ENCODE peak calls at places on chromosome 2, in seven cellular contexts. Z, K, M, G, P, O and W are unnamed samples. For H3K27me3 and H3K4me1, the result is how much of the 10 kb centered on the place peaks cover.

GRCh38 chr2:25297738-25298137 is 44.0 kb downstream of the DNMT3A start:
- DNase-seq in O (no peak), K (no peak), P (no peak), G (no peak), Z (no peak), M (no peak), W (no peak)

GRCh38 chr2:18991177-18992168 is 366.9 kb downstream of the OSR1 start:
- DNase-seq in P (peak), Z (peak), O (no peak), G (no peak), K (peak), M (no peak), W (peak)

GRCh38 chr2:113127646-113128385 is 418 bp downstream of the IL1RN start:
- DNase-seq in Z (no peak), P (no peak), K (no peak), M (no peak), O (no peak), G (no peak), W (no peak)

GRCh38 chr2:63058742-63059433 is 8.3 kb downstream of the OTX1 start:
- DNase-seq in G (no peak), M (no peak), Z (no peak), O (no peak), P (no peak), K (peak), W (no peak)

GRCh38 chr2:210913461-210913860 is 357.1 kb downstream of the CPS1 start:
- DNase-seq in K (no peak), M (no peak), Z (no peak), P (no peak), G (no peak), O (no peak), W (no peak)

GRCh38 chr2:62293490-62294212 is 97.7 kb downstream of the B3GNT2 start:
- DNase-seq in M (no peak), Z (peak), K (peak), P (no peak), O (no peak), G (no peak), W (peak)

GRCh38 chr2:196435189-196435588 is 204.3 kb upstream of the CCDC150 start:
- DNase-seq in Z (no peak), M (no peak), O (no peak), P (peak), K (no peak), G (no peak), W (no peak)

GRCh38 chr2:33421820-33422219 is 54.6 kb upstream of the RASGRP3 start:
- DNase-seq in M (no peak), Z (no peak), G (no peak), O (no peak), K (no peak), P (no peak), W (no peak)

GRCh38 chr2:205321240-205321639 is 361.1 kb upstream of the NRP2 start:
- DNase-seq in K (no peak), M (no peak), Z (no peak), P (peak), G (no peak), O (no peak), W (no peak)

GRCh38 chr2:72995420-72996151 is 75.9 kb downstream of the SFXN5 start:
- DNase-seq in G (peak), Z (no peak), K (no peak), M (no peak), O (no peak), P (no peak), W (no peak)

GRCh38 chr2:148853458-148853857 is 21.6 kb upstream of the KIF5C start:
- DNase-seq in P (no peak), K (no peak), M (no peak), Z (no peak), O (no peak), G (no peak), W (no peak)

GRCh38 chr2:43266692-43267091 is 40.3 kb upstream of the ZFP36L2 start:
- DNase-seq in G (no peak), Z (peak), P (peak), M (no peak), K (peak), O (no peak), W (no peak)

GRCh38 chr2:53347219-53347618 is 420.4 kb upstream of the CHAC2 start:
- DNase-seq in Z (no peak), O (no peak), P (no peak), G (no peak), M (no peak), K (no peak), W (no peak)

GRCh38 chr2:100580474-100581264 is 17.9 kb downstream of the PDCL3 start:
- DNase-seq in Z (no peak), G (peak), M (no peak), O (no peak), P (no peak), K (no peak), W (no peak)

GRCh38 chr2:195820867-195821565 is 164.0 kb downstream of the SLC39A10 start:
- DNase-seq in O (no peak), M (no peak), Z (no peak), K (no peak), P (peak), G (no peak), W (no peak)

GRCh38 chr2:120914839-120915521 is 179.3 kb downstream of the GLI2 start:
- DNase-seq in O (peak), G (no peak), P (peak), Z (peak), M (no peak), K (peak), W (peak)

GRCh38 chr2:220432645-220433044 is 805.2 kb downstream of the SLC4A3 start:
- DNase-seq in P (no peak), O (no peak), M (no peak), Z (no peak), K (no peak), G (no peak), W (no peak)

GRCh38 chr2:210955591-210955990 is 399.2 kb downstream of the CPS1 start:
- DNase-seq in O (no peak), M (peak), G (no peak), P (peak), K (no peak), Z (no peak), W (no peak)

GRCh38 chr2:78351208-78351607 is 674.3 kb upstream of the REG3G start:
- DNase-seq in P (no peak), G (no peak), K (no peak), O (no peak), Z (no peak), M (no peak), W (no peak)

GRCh38 chr2:216090369-216090786 is 8.7 kb downstream of the TMEM169 start:
- DNase-seq in Z (no peak), M (no peak), G (no peak), K (no peak), O (no peak), P (peak), W (no peak)

GRCh38 chr2:1653137-1653789 is 91.1 kb downstream of the PXDN start:
- DNase-seq in K (peak), P (peak), Z (peak), G (peak), M (no peak), O (no peak), W (peak)

GRCh38 chr2:241865957-241866858 is 3.3 kb upstream of the RTP5 start:
- DNase-seq in M (no peak), K (no peak), Z (peak), O (no peak), G (no peak), P (peak), W (no peak)

GRCh38 chr2:234403074-234403473 is 93.8 kb downstream of the ARL4C start:
- DNase-seq in M (no peak), Z (no peak), P (peak), O (no peak), G (no peak), K (no peak), W (no peak)

GRCh38 chr2:213086050-213086449 is 65.4 kb downstream of the IKZF2 start:
- DNase-seq in K (no peak), Z (no peak), G (no peak), M (no peak), O (no peak), P (peak), W (no peak)

GRCh38 chr2:167127135-167127534 is 238.9 kb downstream of the XIRP2 start:
- DNase-seq in G (no peak), M (no peak), Z (no peak), K (no peak), P (peak), O (no peak), W (no peak)

GRCh38 chr2:102764083-102764482 is 2.3 kb downstream of the TMEM182 start:
- DNase-seq in K (no peak), M (no peak), G (no peak), O (no peak), P (peak), Z (no peak), W (no peak)

DNA sequence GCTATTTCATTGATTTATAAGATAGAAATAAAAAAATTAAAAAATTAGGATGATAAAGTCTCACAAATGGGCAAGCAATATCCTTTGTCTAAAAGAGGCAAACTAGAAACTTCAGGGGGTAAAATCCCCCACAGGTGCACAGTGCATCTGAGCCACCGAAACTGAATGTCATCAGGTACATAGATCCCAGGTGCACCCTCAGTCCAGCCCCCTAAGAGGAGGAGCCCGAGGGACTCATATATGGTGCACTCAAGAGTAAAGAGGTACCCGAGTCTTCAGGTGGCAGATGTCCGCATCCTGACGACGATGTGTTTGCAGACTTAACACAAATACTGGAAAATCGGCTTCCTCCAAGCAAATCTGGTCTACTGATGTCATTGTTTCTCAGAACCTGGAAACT is 11.3 kb downstream of the QPCT start:
- DNase-seq in G (no peak), M (no peak), K (no peak), Z (no peak), P (no peak), O (no peak), W (no peak)
- H3K27me3 ChIP-seq in G (under half), M (under half), K (under half), Z (under half), P (under half), O (under half), W (under half)

GRCh38 chr2:71129114-71129890 is 727 bp downstream of the MCEE start:
- DNase-seq in Z (no peak), M (no peak), O (no peak), K (no peak), P (peak), G (no peak), W (no peak)

GRCh38 chr2:71133603-71134002 is 3.2 kb downstream of the MPHOSPH10 start:
- DNase-seq in Z (no peak), G (no peak), O (no peak), M (no peak), P (no peak), K (no peak), W (no peak)

GRCh38 chr2:71126957-71127356 is 3.1 kb downstream of the MCEE start:
- DNase-seq in K (no peak), Z (no peak), P (no peak), O (no peak), M (no peak), G (no peak), W (no peak)

GRCh38 chr2:71129891-71130324 is at the start of gene MCEE:
- DNase-seq in O (peak), Z (peak), M (peak), K (peak), G (peak), P (peak), W (peak)

GRCh38 chr2:71130325-71131260 is at the start of gene MPHOSPH10:
- DNase-seq in P (peak), M (peak), Z (peak), K (peak), G (peak), O (peak), W (peak)
- TF ChIP-seq POLR2A in P (no peak), M (peak), Z (no peak), K (peak), G (no peak), O (peak), W (peak)

GRCh38 chr2:218398437-218399390 is 954 bp upstream of the CTDSP1 start:
- DNase-seq in O (peak), K (peak), G (peak), M (peak), P (peak), Z (peak), W (peak)
- H3K4me1 ChIP-seq in O (half or more), K (half or more), G (half or more), M (under half), P (under half), Z (half or more), W (under half)

GRCh38 chr2:23503097-23503496 is 118.1 kb downstream of the KLHL29 start:
- DNase-seq in Z (peak), K (no peak), M (no peak), P (no peak), G (no peak), O (no peak), W (no peak)
- H3K27me3 ChIP-seq in Z (under half), K (under half), M (under half), P (under half), G (under half), O (half or more), W (under half)